ENCODE peak calls at places on chromosomes 4 and X, in ten cellular contexts. Q is AG04450, M is right lobe of liver, U is kidney epithelial cell, J is HCT116, R is cardiac muscle cell, N is BE2C, W is spleen, K is A549, D is sigmoid colon. X is an unnamed sample.

GRCh38 chrX:103628386-103629290 is at the start of gene TCEAL1:
- DNase-seq in Q (no peak), M (peak), U (no peak), J (no peak), R (peak), N (peak), W (peak), K (peak), D (peak), X (peak)

GRCh38 chr4:24582235-24582863 is 2.0 kb downstream of the DHX15 start:
- DNase-seq in Q (no peak), M (no peak), U (no peak), J (no peak), R (no peak), N (no peak), W (no peak), K (no peak), D (no peak), X (no peak)

GRCh38 chr4:184117662-184118199 is 99.9 kb downstream of the ENPP6 start:
- DNase-seq in Q (no peak), M (no peak), U (no peak), J (no peak), R (no peak), N (no peak), W (no peak), K (no peak), D (no peak), X (no peak)

GRCh38 chr4:144611850-144612249 is 34.1 kb upstream of the HHIP start:
- DNase-seq in Q (no peak), M (no peak), U (no peak), J (peak), R (peak), N (peak), W (no peak), K (peak), D (no peak), X (no peak)

GRCh38 chr4:121814756-121815155 is 8.9 kb downstream of the CCNA2 start:
- DNase-seq in Q (no peak), M (no peak), U (no peak), J (no peak), R (no peak), N (no peak), W (no peak), K (no peak), D (no peak), X (no peak)

GRCh38 chr4:174316954-174317353 is 33.2 kb downstream of the CEP44 start:
- DNase-seq in Q (no peak), M (no peak), U (no peak), J (no peak), R (no peak), N (no peak), W (no peak), K (no peak), D (no peak), X (no peak)

GRCh38 chr4:153346563-153346962 is 2.1 kb downstream of the MND1 start:
- DNase-seq in Q (no peak), M (no peak), U (no peak), J (no peak), R (peak), N (no peak), W (no peak), K (no peak), D (no peak), X (no peak)

GRCh38 chr4:73599182-73599581 is 21.1 kb downstream of the RASSF6 start:
- DNase-seq in Q (peak), M (no peak), U (peak), J (peak), R (no peak), N (no peak), W (no peak), K (peak), D (no peak), X (no peak)

GRCh38 chr4:23930750-23931488 is 41.1 kb upstream of the PPARGC1A start:
- DNase-seq in Q (no peak), M (peak), U (peak), J (no peak), R (peak), N (peak), W (no peak), K (no peak), D (peak), X (peak)

GRCh38 chrX:15087747-15088146 is 182.1 kb downstream of the ASB9 start:
- DNase-seq in Q (no peak), M (no peak), U (no peak), J (no peak), R (no peak), N (no peak), W (no peak), K (no peak), D (no peak), X (no peak)

GRCh38 chr4:2977116-2978097 is 14.0 kb downstream of the GRK4 start:
- DNase-seq in Q (no peak), M (no peak), U (no peak), J (no peak), R (peak), N (peak), W (no peak), K (no peak), D (no peak), X (no peak)

GRCh38 chr4:74529284-74530041 is 84.5 kb downstream of the AREG start:
- DNase-seq in Q (no peak), M (no peak), U (no peak), J (no peak), R (no peak), N (no peak), W (no peak), K (no peak), D (no peak), X (no peak)

GRCh38 chrX:73267979-73268378 is 53.3 kb upstream of the NAP1L2 start:
- DNase-seq in Q (no peak), M (no peak), U (no peak), J (no peak), R (no peak), N (no peak), W (no peak), K (no peak), D (no peak), X (no peak)
- TF ChIP-seq CTCF in Q (no peak), M (no peak), U (no peak), J (no peak), R (no peak), N (no peak), W (no peak), K (no peak), D (no peak), X (no peak)

GRCh38 chr4:159328766-159329165 is 225.9 kb downstream of the RAPGEF2 start:
- DNase-seq in Q (no peak), M (no peak), U (no peak), J (no peak), R (no peak), N (no peak), W (no peak), K (no peak), D (no peak), X (no peak)
- H3K4me3 ChIP-seq in Q (no peak), M (no peak), U (no peak), J (no peak), R (no peak), N (no peak), W (no peak), K (no peak), D (no peak), X (no peak)

GRCh38 chrX:9829308-9830267 is 43.4 kb downstream of the SHROOM2 start:
- DNase-seq in Q (no peak), M (no peak), U (peak), J (peak), R (no peak), N (no peak), W (no peak), K (peak), D (no peak), X (no peak)
- TF ChIP-seq CTCF in Q (no peak), M (no peak), U (no peak), J (no peak), R (no peak), N (no peak), W (no peak), K (no peak), D (no peak), X (no peak)

GRCh38 chr4:8581094-8581861 is 1.1 kb downstream of the GPR78 start:
- DNase-seq in Q (no peak), M (no peak), U (no peak), J (no peak), R (no peak), N (no peak), W (peak), K (no peak), D (peak), X (no peak)
- H3K4me3 ChIP-seq in Q (no peak), M (no peak), U (no peak), J (no peak), R (no peak), N (no peak), W (no peak), K (no peak), D (no peak), X (no peak)

DNA sequence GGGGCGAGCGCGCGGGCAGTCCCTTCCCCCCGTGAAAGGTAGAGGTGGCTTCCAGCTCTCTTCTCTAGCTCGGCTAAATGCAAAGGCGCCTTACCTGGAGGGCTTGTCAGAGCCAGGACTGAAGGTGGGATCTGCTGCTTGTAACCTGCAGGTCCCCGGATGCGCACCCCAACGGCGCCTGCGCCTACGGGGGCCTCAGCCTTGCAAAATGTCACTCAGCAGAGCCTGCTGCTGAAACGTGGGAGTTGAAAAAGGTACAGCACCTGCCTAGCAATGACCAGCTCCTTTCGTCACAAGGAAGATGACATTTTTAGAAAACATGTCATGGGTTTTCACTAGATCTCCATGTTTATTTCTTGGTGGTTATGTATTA is 583 bp downstream of the ABHD18 start:
- DNase-seq in Q (no peak), M (peak), U (peak), J (peak), R (peak), N (peak), W (peak), K (peak), D (peak), X (peak)
- TF ChIP-seq CTCF in Q (no peak), M (no peak), U (no peak), J (no peak), R (no peak), N (no peak), W (no peak), K (no peak), D (no peak), X (no peak)

GRCh38 chr4:17117746-17118145 is 219.3 kb upstream of the LDB2 start:
- DNase-seq in Q (no peak), M (no peak), U (no peak), J (no peak), R (no peak), N (no peak), W (no peak), K (no peak), D (no peak), X (no peak)

GRCh38 chr4:17120761-17121160 is 222.3 kb upstream of the LDB2 start:
- DNase-seq in Q (no peak), M (no peak), U (no peak), J (no peak), R (no peak), N (no peak), W (no peak), K (no peak), D (no peak), X (no peak)

GRCh38 chr4:17111959-17112659 is 213.7 kb upstream of the LDB2 start:
- DNase-seq in Q (no peak), M (no peak), U (no peak), J (no peak), R (peak), N (peak), W (no peak), K (no peak), D (no peak), X (no peak)

GRCh38 chr4:17111436-17111835 is 213.0 kb upstream of the LDB2 start:
- DNase-seq in Q (no peak), M (no peak), U (no peak), J (no peak), R (no peak), N (no peak), W (no peak), K (no peak), D (no peak), X (no peak)

DNA sequence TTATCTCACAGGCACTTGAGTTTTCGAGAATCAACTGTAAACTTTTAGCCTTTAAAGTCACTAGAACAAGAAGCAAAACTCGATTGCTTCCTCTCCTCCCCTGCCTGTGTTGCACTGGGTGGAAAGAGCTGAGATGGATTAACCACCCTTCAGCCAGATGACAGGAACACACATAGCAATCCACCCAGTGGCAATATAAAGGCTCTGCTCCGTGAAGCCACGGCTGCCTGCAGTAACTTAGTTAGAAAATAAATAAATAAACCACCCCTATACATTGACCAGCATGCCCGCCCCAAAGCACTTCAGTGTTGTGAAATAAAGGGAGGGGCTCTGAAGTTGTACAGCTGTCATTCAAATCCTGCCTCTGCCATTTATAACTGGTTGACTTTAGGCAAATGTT is 217.1 kb upstream of the LDB2 start:
- DNase-seq in Q (no peak), M (no peak), U (no peak), J (no peak), R (no peak), N (peak), W (no peak), K (no peak), D (no peak), X (no peak)
- H3K4me3 ChIP-seq in Q (no peak), M (no peak), U (no peak), J (no peak), R (no peak), N (no peak), W (no peak), K (no peak), D (no peak), X (no peak)

DNA sequence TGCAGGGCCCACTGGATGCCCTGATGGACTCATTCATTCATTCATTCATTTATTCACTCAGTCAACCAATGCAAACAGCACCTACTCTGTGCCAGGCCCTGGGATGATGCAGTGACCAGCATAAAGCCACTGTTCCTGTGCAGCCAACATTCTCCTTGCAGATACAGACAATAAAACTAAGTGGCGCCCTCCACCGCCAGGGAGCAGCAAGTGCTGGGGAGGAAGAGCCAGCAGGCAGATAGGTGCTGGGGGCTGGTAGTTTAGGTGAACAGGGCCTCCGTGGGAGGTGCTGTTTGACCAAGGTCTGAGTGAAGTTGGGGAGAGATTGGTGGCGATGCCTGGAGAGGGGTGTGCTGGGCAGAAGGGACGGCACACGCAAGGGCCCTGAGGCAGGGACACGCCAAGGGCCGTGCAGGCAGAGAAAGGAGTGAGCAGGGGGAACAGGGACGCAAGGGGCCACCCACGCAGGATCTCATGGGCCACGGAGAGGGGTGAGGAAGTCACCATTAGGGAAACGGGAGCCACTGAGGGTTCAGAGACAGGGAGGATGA is 65.5 kb downstream of the WFS1 start:
- DNase-seq in Q (no peak), M (no peak), U (no peak), J (no peak), R (no peak), N (no peak), W (no peak), K (no peak), D (no peak), X (no peak)
- TF ChIP-seq CTCF in Q (no peak), M (no peak), U (no peak), J (peak), R (no peak), N (peak), W (no peak), K (no peak), D (no peak), X (no peak)

DNA sequence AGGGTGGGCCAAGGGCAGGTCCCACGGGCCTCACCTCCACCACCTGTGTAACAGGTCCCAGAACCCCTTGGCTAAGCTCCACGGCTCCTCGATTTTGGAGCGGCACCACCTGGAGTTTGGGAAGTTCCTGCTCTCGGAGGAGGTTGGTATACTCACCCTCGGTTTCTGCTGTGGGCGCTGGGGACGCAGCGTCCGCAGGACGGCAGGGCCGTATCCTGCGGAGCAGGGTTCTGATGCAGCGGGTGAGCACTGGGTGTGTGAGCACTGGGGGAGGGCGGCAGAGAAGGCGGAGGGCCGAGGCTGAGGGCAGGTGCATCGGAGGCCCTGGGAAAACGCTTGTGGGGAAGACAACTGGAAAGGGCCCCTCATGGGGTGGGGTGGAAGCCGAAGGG is 11.0 kb downstream of the ATP5ME start:
- DNase-seq in Q (no peak), M (no peak), U (no peak), J (no peak), R (no peak), N (no peak), W (no peak), K (no peak), D (no peak), X (no peak)
- H3K4me3 ChIP-seq in Q (peak), M (peak), U (peak), J (no peak), R (peak), N (peak), W (peak), K (no peak), D (peak), X (peak)

GRCh38 chr4:15681372-15682339 is at the start of gene FAM200B:
- DNase-seq in Q (peak), M (peak), U (peak), J (peak), R (peak), N (peak), W (peak), K (peak), D (peak), X (peak)
- TF ChIP-seq CTCF in Q (peak), M (no peak), U (peak), J (no peak), R (peak), N (no peak), W (peak), K (no peak), D (no peak), X (peak)

GRCh38 chr4:76233534-76233933 is 18.0 kb upstream of the FAM47E start:
- DNase-seq in Q (no peak), M (no peak), U (no peak), J (no peak), R (no peak), N (peak), W (no peak), K (no peak), D (no peak), X (no peak)

GRCh38 chr4:76232681-76233080 is 18.8 kb upstream of the FAM47E start:
- DNase-seq in Q (no peak), M (no peak), U (no peak), J (no peak), R (no peak), N (no peak), W (no peak), K (no peak), D (no peak), X (no peak)

GRCh38 chr4:76233967-76234678 is 17.4 kb upstream of the FAM47E start:
- DNase-seq in Q (no peak), M (no peak), U (no peak), J (peak), R (no peak), N (no peak), W (no peak), K (peak), D (no peak), X (no peak)

GRCh38 chr4:76234679-76235044 is 16.9 kb upstream of the FAM47E start:
- DNase-seq in Q (no peak), M (no peak), U (no peak), J (no peak), R (no peak), N (no peak), W (no peak), K (no peak), D (no peak), X (no peak)

DNA sequence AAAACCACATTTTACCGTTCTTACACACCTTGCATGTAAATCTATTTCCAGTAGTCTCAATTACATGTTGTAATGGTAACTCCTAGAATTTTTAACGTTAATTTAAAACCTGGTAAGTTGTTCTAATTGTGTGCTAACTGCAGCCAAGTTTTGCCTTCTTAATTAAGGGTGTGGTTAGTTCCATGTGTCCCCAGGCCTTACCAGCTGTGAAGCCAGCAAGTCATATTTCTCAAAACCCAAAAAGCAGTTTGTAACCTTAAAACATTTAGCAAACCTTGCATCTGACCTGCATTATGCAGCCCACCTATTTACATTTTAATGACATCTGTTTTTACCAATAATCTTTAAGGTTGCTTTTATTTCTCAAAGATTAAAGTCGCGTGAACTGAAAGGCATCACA is 18.4 kb upstream of the FAM47E start:
- DNase-seq in Q (no peak), M (no peak), U (no peak), J (no peak), R (no peak), N (no peak), W (no peak), K (no peak), D (no peak), X (no peak)
- H3K4me3 ChIP-seq in Q (no peak), M (no peak), U (no peak), J (peak), R (no peak), N (no peak), W (no peak), K (no peak), D (no peak), X (no peak)